ENCODE peak calls at places on chromosomes 11 and 22, in four cellular contexts. One of them, this sample, is unnamed.

GRCh38 chr11:44950036-44950624 is 553 bp downstream of the TP53I11 start:
- DNase-seq in BJ: no peak
- DNase-seq in lung: peak
- DNase-seq in mesothelial cell of epicardium: peak
- DNase-seq in this sample: no peak

GRCh38 chr11:118410055-118410745 is 8.8 kb downstream of the ATP5MG start:
- DNase-seq in mesothelial cell of epicardium: no peak
- DNase-seq in lung: no peak
- DNase-seq in BJ: no peak
- DNase-seq in this sample: no peak

GRCh38 chr11:119509969-119510401 is 87.0 kb upstream of the THY1 start:
- DNase-seq in mesothelial cell of epicardium: no peak
- DNase-seq in BJ: peak
- DNase-seq in lung: no peak
- DNase-seq in this sample: peak

GRCh38 chr11:92932023-92932422 is 37.4 kb upstream of the MTNR1B start:
- DNase-seq in BJ: no peak
- DNase-seq in lung: no peak
- DNase-seq in mesothelial cell of epicardium: no peak
- DNase-seq in this sample: no peak

GRCh38 chr22:49129736-49130135 is 697.9 kb downstream of the BRD1 start:
- DNase-seq in mesothelial cell of epicardium: no peak
- DNase-seq in lung: no peak
- DNase-seq in BJ: no peak
- DNase-seq in this sample: no peak

GRCh38 chr11:134657631-134658030 is 245.6 kb upstream of the B3GAT1 start:
- DNase-seq in lung: peak
- DNase-seq in BJ: no peak
- DNase-seq in mesothelial cell of epicardium: no peak
- DNase-seq in this sample: no peak

GRCh38 chr11:1521382-1522080 is 35.0 kb upstream of the MOB2 start:
- DNase-seq in BJ: no peak
- DNase-seq in lung: no peak
- DNase-seq in mesothelial cell of epicardium: no peak
- DNase-seq in this sample: no peak

GRCh38 chr22:44396727-44397722 is 84.3 kb upstream of the SHISAL1 start:
- DNase-seq in BJ: no peak
- DNase-seq in mesothelial cell of epicardium: peak
- DNase-seq in lung: no peak
- DNase-seq in this sample: peak

GRCh38 chr11:119062779-119063178 is 4.8 kb upstream of the VPS11 start:
- DNase-seq in mesothelial cell of epicardium: no peak
- DNase-seq in BJ: no peak
- DNase-seq in lung: no peak
- DNase-seq in this sample: peak

GRCh38 chr22:40764743-40765441 is 54.3 kb downstream of the SLC25A17 start:
- DNase-seq in BJ: no peak
- DNase-seq in mesothelial cell of epicardium: no peak
- DNase-seq in lung: no peak
- DNase-seq in this sample: no peak

GRCh38 chr11:47004595-47005033 is 68.1 kb downstream of the CSTPP1 start:
- DNase-seq in lung: peak
- DNase-seq in BJ: peak
- DNase-seq in mesothelial cell of epicardium: peak
- DNase-seq in this sample: peak

GRCh38 chr11:133946018-133946417 is 10.8 kb downstream of the IGSF9B start:
- DNase-seq in BJ: no peak
- DNase-seq in lung: no peak
- DNase-seq in mesothelial cell of epicardium: no peak
- DNase-seq in this sample: no peak

GRCh38 chr11:84234011-84234410 is 947.8 kb upstream of the CCDC90B start:
- DNase-seq in BJ: no peak
- DNase-seq in lung: no peak
- DNase-seq in mesothelial cell of epicardium: no peak
- DNase-seq in this sample: no peak

GRCh38 chr22:39292561-39293074 is 26.8 kb downstream of the RPL3 start:
- DNase-seq in lung: peak
- DNase-seq in mesothelial cell of epicardium: no peak
- DNase-seq in BJ: peak
- DNase-seq in this sample: peak

GRCh38 chr11:375065-376025 is 6.0 kb downstream of the B4GALNT4 start:
- DNase-seq in lung: no peak
- DNase-seq in mesothelial cell of epicardium: no peak
- DNase-seq in BJ: no peak
- DNase-seq in this sample: no peak

GRCh38 chr22:42937164-42937854 is 77.6 kb downstream of the PACSIN2 start:
- DNase-seq in BJ: no peak
- DNase-seq in lung: peak
- DNase-seq in mesothelial cell of epicardium: no peak
- DNase-seq in this sample: no peak

GRCh38 chr11:46898396-46899095 is 19.8 kb downstream of the LRP4 start:
- DNase-seq in BJ: no peak
- DNase-seq in mesothelial cell of epicardium: no peak
- DNase-seq in lung: peak
- DNase-seq in this sample: no peak

GRCh38 chr11:2432628-2433071 is 11.7 kb downstream of the TRPM5 start:
- DNase-seq in BJ: no peak
- DNase-seq in mesothelial cell of epicardium: no peak
- DNase-seq in lung: no peak
- DNase-seq in this sample: no peak

GRCh38 chr22:41305646-41306045 is 4.3 kb downstream of the ZC3H7B start:
- DNase-seq in mesothelial cell of epicardium: no peak
- DNase-seq in lung: no peak
- DNase-seq in BJ: no peak
- DNase-seq in this sample: no peak

GRCh38 chr11:126007263-126007662 is 55.4 kb downstream of the CDON start:
- DNase-seq in mesothelial cell of epicardium: no peak
- DNase-seq in BJ: peak
- DNase-seq in lung: no peak
- DNase-seq in this sample: no peak

GRCh38 chr11:40293655-40294342 is 1165.7 kb downstream of the LRRC4C start:
- DNase-seq in mesothelial cell of epicardium: peak
- DNase-seq in BJ: peak
- DNase-seq in lung: peak
- DNase-seq in this sample: peak

GRCh38 chr22:32804823-32805585 is 3.5 kb downstream of the TIMP3 start:
- DNase-seq in lung: no peak
- DNase-seq in BJ: no peak
- DNase-seq in mesothelial cell of epicardium: no peak
- DNase-seq in this sample: no peak

This sample was measured in right atrium auricular region.